ENCODE peak calls at places on chromosomes 12 and 14, in five cellular contexts. F, K, H, B and Q are unnamed samples.

GRCh38 chr12:112705037-112705632 is 86.4 kb upstream of the RPH3A start:
- DNase-seq in F (no peak), K (no peak), H (no peak), B (no peak), Q (no peak)

GRCh38 chr12:122840580-122841513 is 5.6 kb downstream of the HIP1R start:
- DNase-seq in F (no peak), K (no peak), H (no peak), B (no peak), Q (no peak)

GRCh38 chr12:115632323-115632722 is 645.2 kb downstream of the MED13L start:
- DNase-seq in F (no peak), K (no peak), H (no peak), B (no peak), Q (no peak)

GRCh38 chr12:33575346-33575745 is 135.7 kb upstream of the SYT10 start:
- DNase-seq in F (no peak), K (no peak), H (no peak), B (no peak), Q (no peak)

GRCh38 chr12:76621582-76622024 is 62.0 kb upstream of the OSBPL8 start:
- DNase-seq in F (peak; percentile 39), K (peak; percentile 36), H (peak; percentile 80), B (peak; percentile 51), Q (peak; percentile 34)

GRCh38 chr12:16573652-16574077 is 32.3 kb downstream of the LMO3 start:
- DNase-seq in F (no peak), K (no peak), H (no peak), B (no peak), Q (no peak)

GRCh38 chr12:3313066-3313465 is 177.9 kb upstream of the PRMT8 start:
- DNase-seq in F (no peak), K (no peak), H (no peak), B (no peak), Q (no peak)

GRCh38 chr14:100629696-100630095 is 42.5 kb upstream of the BEGAIN start:
- DNase-seq in F (no peak), K (no peak), H (no peak), B (no peak), Q (no peak)

GRCh38 chr12:56979628-56980027 is 22.2 kb upstream of the RDH16 start:
- DNase-seq in F (no peak), K (no peak), H (no peak), B (no peak), Q (no peak)

GRCh38 chr14:21136024-21136423 is 19.8 kb downstream of the OR5AU1 start:
- DNase-seq in F (no peak), K (no peak), H (no peak), B (no peak), Q (no peak)

GRCh38 chr14:101248840-101249675 is 312.2 kb upstream of the DIO3 start:
- DNase-seq in F (no peak), K (no peak), H (peak; percentile 23), B (no peak), Q (no peak)

GRCh38 chr14:91366749-91367148 is 50.9 kb downstream of the CCDC88C start:
- DNase-seq in F (no peak), K (no peak), H (no peak), B (no peak), Q (no peak)

GRCh38 chr14:93009471-93010117 is 86.6 kb downstream of the CHGA start:
- DNase-seq in F (no peak), K (no peak), H (no peak), B (no peak), Q (no peak)

GRCh38 chr12:108337235-108338223 is 1.6 kb downstream of the CMKLR1 start:
- DNase-seq in F (no peak), K (no peak), H (no peak), B (no peak), Q (no peak)

GRCh38 chr14:57290753-57291152 is 22.0 kb downstream of the AP5M1 start:
- DNase-seq in F (no peak), K (no peak), H (no peak), B (no peak), Q (no peak)

GRCh38 chr12:24302708-24303107 is 353.2 kb upstream of the SOX5 start:
- DNase-seq in F (no peak), K (no peak), H (no peak), B (no peak), Q (no peak)